ENCODE peak calls at places on chromosomes 1 and 21, in five cellular contexts. G is GM12865, P is heart right ventricle, K is foreskin keratinocyte, D is stomach. Y is an unnamed sample.

GRCh38 chr1:46735708-46736324 is 16.9 kb upstream of the EFCAB14 start:
- DNase-seq in G (peak; percentile 56), K (peak; percentile 51), D (no peak), P (peak; percentile 38), Y (no peak)

GRCh38 chr1:73781257-73781656 is 416.7 kb downstream of the LRRIQ3 start:
- DNase-seq in K (no peak), P (no peak), G (no peak), D (no peak), Y (no peak)

GRCh38 chr1:33342041-33342723 is 21.3 kb upstream of the A3GALT2 start:
- DNase-seq in P (peak; percentile 69), K (peak; percentile 81), G (peak; percentile 62), D (peak; percentile 87), Y (peak; percentile 87)

GRCh38 chr1:21287905-21288514 is 2.3 kb downstream of the ECE1 start:
- DNase-seq in D (no peak), P (no peak), G (no peak), K (no peak), Y (no peak)

GRCh38 chr21:41819236-41819855 is 52.5 kb upstream of the RIPK4 start:
- DNase-seq in G (no peak), D (no peak), K (no peak), P (no peak), Y (no peak)

GRCh38 chr1:4801192-4801924 is 146.9 kb downstream of the AJAP1 start:
- DNase-seq in D (no peak), K (no peak), G (no peak), P (peak; percentile 64), Y (no peak)

GRCh38 chr1:89834078-89834704 is 13.4 kb downstream of the LRRC8D start:
- DNase-seq in K (no peak), G (no peak), P (no peak), D (no peak), Y (no peak)

GRCh38 chr1:17046043-17046657 is 7.7 kb downstream of the SDHB start:
- DNase-seq in P (no peak), G (peak; percentile 52), D (no peak), K (peak; percentile 30), Y (no peak)

GRCh38 chr1:70248729-70249128 is 27.5 kb downstream of the SRSF11 start:
- DNase-seq in G (no peak), K (no peak), D (no peak), P (no peak), Y (no peak)

GRCh38 chr1:151199860-151200581 is 1.7 kb downstream of the PIP5K1A start:
- DNase-seq in P (no peak), D (no peak), G (peak; percentile 26), K (peak; percentile 92), Y (no peak)

GRCh38 chr1:8607906-8608305 is 209.5 kb downstream of the RERE start:
- DNase-seq in K (no peak), G (no peak), P (no peak), D (no peak), Y (no peak)

GRCh38 chr1:12096615-12097014 is 33.5 kb downstream of the TNFRSF8 start:
- DNase-seq in G (no peak), K (no peak), P (no peak), D (no peak), Y (no peak)

GRCh38 chr1:74689800-74690696 is 16.5 kb upstream of the ERICH3 start:
- DNase-seq in P (peak; percentile 48), G (peak; percentile 68), D (no peak), K (peak; percentile 37), Y (no peak)

GRCh38 chr1:42844592-42845140 is 1.7 kb upstream of the ZNF691 start:
- DNase-seq in D (no peak), K (peak; percentile 43), G (no peak), P (no peak), Y (no peak)

GRCh38 chr1:8510041-8510823 is 192.3 kb downstream of the SLC45A1 start:
- DNase-seq in D (no peak), K (peak; percentile 60), P (no peak), G (no peak), Y (no peak)

GRCh38 chr1:218676991-218677390 is 331.9 kb downstream of the TGFB2 start:
- DNase-seq in K (no peak), P (no peak), D (no peak), G (no peak), Y (no peak)

GRCh38 chr1:12143631-12144155 is 23.1 kb upstream of the TNFRSF1B start:
- DNase-seq in D (peak; percentile 71), P (peak; percentile 74), K (peak; percentile 69), G (peak; percentile 63), Y (peak; percentile 89)

GRCh38 chr1:113538225-113538624 is 147.9 kb downstream of the MAGI3 start:
- DNase-seq in P (no peak), K (peak; percentile 64), G (no peak), D (no peak), Y (no peak)

GRCh38 chr1:192861860-192862259 is 53.0 kb downstream of the RGS2 start:
- DNase-seq in P (no peak), K (peak; percentile 38), D (no peak), G (no peak), Y (no peak)

GRCh38 chr1:235073331-235073967 is 55.2 kb downstream of the TOMM20 start:
- DNase-seq in D (peak; percentile 93), G (no peak), K (peak; percentile 79), P (peak; percentile 48), Y (no peak)

GRCh38 chr1:55938376-55938850 is 641.0 kb downstream of the PLPP3 start:
- DNase-seq in D (no peak), P (peak; percentile 29), G (no peak), K (no peak), Y (no peak)

GRCh38 chr1:52751589-52752306 is 25.5 kb downstream of the ZYG11B start:
- DNase-seq in P (peak; percentile 47), G (no peak), D (peak; percentile 42), K (no peak), Y (no peak)

GRCh38 chr1:67957026-67957425 is 93.4 kb downstream of the DIRAS3 start:
- DNase-seq in K (no peak), P (peak; percentile 34), G (no peak), D (no peak), Y (no peak)

GRCh38 chr21:42443876-42444744 is 40.4 kb downstream of the UBASH3A start:
- DNase-seq in K (no peak), D (no peak), P (no peak), G (no peak), Y (no peak)

GRCh38 chr21:26112127-26112742 is 58.3 kb downstream of the APP start:
- DNase-seq in D (no peak), P (no peak), K (no peak), G (peak; percentile 9), Y (no peak)

GRCh38 chr1:26388791-26389445 is 16.4 kb upstream of the ZNF683 start:
- DNase-seq in K (no peak), D (no peak), G (no peak), P (no peak), Y (no peak)
- TF ChIP-seq CTCF in K (no peak), D (no peak), G (no peak), P (no peak), Y (no peak)

DNA sequence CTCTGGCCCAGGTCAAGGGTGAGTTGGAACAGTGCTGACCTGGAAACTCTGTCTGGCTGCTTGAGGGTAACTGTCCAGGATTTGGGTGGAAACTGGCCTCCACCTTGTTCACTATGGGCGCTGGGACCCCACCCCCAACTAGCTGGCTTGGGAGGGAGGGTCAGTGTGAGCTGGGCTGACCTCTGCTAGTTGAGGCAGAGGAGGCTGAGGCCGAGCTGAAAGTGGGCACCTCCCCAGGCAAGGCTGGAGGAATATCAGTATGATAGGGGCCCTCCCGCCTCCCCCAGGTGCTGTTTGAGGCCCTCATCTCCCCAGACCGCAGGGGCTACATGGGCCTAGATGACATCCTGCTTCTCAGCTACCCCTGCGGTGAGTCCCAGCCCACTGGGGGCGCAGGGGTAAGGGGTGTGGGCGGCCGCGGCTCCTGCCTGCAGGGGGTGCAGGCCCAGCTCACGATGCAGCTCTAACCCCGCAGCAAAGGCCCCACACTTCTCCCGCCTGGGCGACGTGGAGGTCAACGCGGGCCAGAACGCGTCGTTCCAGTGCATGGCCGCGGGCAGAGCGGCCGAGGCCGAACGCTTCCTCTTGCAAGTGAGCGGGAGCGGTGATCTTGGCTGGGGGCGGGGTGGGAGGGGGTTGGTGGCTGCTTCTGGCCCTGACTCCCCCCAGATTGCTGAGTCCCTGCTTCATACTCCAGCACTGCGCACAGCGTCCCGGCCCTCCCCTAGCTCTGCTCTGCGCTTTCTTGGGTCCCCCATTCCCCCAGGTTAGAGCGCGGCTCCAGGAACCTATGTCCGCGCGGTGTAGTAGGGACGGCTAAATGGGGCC is 22.9 kb downstream of the PTPRU start:
- DNase-seq in P (no peak), G (no peak), D (no peak), K (no peak), Y (no peak)
- TF ChIP-seq CTCF in P (no peak), G (no peak), D (no peak), K (no peak), Y (no peak)

DNA sequence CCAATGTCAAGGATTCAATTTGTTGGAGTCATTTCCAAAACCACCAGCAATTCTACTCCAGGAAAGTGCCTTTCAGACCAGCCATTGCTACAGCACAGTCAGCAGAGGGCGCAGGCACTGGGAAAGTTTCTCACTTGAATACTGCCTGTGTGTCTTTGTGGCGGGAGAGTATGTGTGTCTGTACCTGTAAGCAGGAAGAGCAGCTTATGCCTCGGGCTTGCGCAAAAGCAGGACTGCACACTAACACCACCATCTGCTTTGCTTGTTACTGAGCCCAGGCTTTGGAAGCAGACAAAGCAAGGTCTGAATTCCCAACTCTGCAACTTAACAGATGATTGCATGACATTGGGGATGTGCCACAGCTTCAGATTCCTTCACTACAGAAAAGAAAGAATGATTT is 7.0 kb upstream of the CTSE start:
- DNase-seq in G (peak; percentile 94), P (peak; percentile 42), K (peak; percentile 87), D (peak; percentile 82), Y (peak; percentile 81)
- TF ChIP-seq CTCF in G (peak; percentile 90), P (peak; percentile 84), K (peak; percentile 98), D (no peak), Y (peak; percentile 85)

GRCh38 chr1:178776553-178776952 is 51.5 kb downstream of the RALGPS2 start:
- DNase-seq in G (no peak), K (no peak), D (no peak), P (no peak), Y (no peak)

GRCh38 chr1:178768423-178768822 is 43.4 kb downstream of the RALGPS2 start:
- DNase-seq in P (no peak), D (no peak), G (peak; percentile 53), K (no peak), Y (no peak)

GRCh38 chr1:178772952-178773351 is 47.9 kb downstream of the RALGPS2 start:
- DNase-seq in D (no peak), G (no peak), P (no peak), K (no peak), Y (no peak)

DNA sequence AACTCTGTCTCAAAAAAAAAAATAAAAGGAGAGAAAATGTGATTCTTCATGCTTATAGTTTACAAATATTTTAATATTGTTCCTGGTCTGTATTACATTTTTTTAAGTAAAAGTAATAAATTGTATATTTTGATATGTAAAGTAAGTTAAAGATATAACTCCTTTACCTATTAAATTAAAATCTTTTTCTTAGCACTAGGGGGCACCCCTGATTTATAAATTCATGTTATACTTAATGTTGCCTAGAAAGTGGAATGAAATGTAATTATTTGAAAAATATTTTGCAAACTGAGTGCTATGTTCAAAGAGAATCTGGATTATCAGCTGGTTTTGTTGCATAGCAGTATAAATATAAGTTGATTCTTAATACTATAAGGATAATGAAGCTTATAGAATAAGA is 49.2 kb downstream of the RALGPS2 start:
- DNase-seq in K (no peak), P (no peak), G (peak; percentile 20), D (no peak), Y (no peak)
- TF ChIP-seq CTCF in K (peak; percentile 64), P (peak; percentile 65), G (peak; percentile 8), D (no peak), Y (peak; percentile 58)

Y was measured in osteocyte.